ENCODE peak calls at places on chromosomes 12 and 14, in six cellular contexts. A, Y, C, F, O and R are unnamed samples.

GRCh38 chr12:113932411-113933196 is 33.5 kb downstream of the RBM19 start:
- DNase-seq in A (peak), Y (no peak), C (no peak), F (no peak), O (no peak), R (no peak)

GRCh38 chr12:74619886-74620285 is 82.3 kb downstream of the ATXN7L3B start:
- DNase-seq in A (no peak), Y (no peak), C (peak), F (no peak), O (no peak), R (no peak)

GRCh38 chr14:64762044-64763034 is 58.1 kb downstream of the PLEKHG3 start:
- DNase-seq in A (peak), Y (no peak), C (peak), F (peak), O (peak), R (peak)

GRCh38 chr12:6112004-6112403 is 12.5 kb downstream of the VWF start:
- DNase-seq in A (no peak), Y (no peak), C (no peak), F (no peak), O (no peak), R (no peak)

GRCh38 chr12:4168041-4168440 is 105.5 kb upstream of the CCND2 start:
- DNase-seq in A (no peak), Y (no peak), C (no peak), F (no peak), O (no peak), R (no peak)

GRCh38 chr12:86914716-86915115 is 658.5 kb upstream of the MGAT4C start:
- DNase-seq in A (no peak), Y (no peak), C (no peak), F (no peak), O (no peak), R (no peak)

GRCh38 chr14:80100681-80101080 is 110.6 kb downstream of the DIO2 start:
- DNase-seq in A (no peak), Y (no peak), C (no peak), F (no peak), O (no peak), R (no peak)

GRCh38 chr12:100348657-100349454 is 8.0 kb upstream of the SLC17A8 start:
- DNase-seq in A (no peak), Y (no peak), C (no peak), F (no peak), O (no peak), R (no peak)

GRCh38 chr12:94208433-94208921 is 60.1 kb downstream of the PLXNC1 start:
- DNase-seq in A (peak), Y (no peak), C (no peak), F (no peak), O (no peak), R (no peak)

GRCh38 chr14:105053421-105053820 is 11.8 kb downstream of the GPR132 start:
- DNase-seq in A (no peak), Y (no peak), C (no peak), F (no peak), O (no peak), R (no peak)

GRCh38 chr14:89024691-89025090 is 200.2 kb downstream of the TTC8 start:
- DNase-seq in A (no peak), Y (no peak), C (no peak), F (no peak), O (no peak), R (no peak)

GRCh38 chr14:33052899-33053400 is 114.3 kb downstream of the NPAS3 start:
- DNase-seq in A (no peak), Y (no peak), C (no peak), F (no peak), O (no peak), R (no peak)

GRCh38 chr12:122687091-122687490 is 16.1 kb downstream of the HCAR2 start:
- DNase-seq in A (no peak), Y (no peak), C (peak), F (no peak), O (peak), R (no peak)

GRCh38 chr12:78439666-78440065 is 424.9 kb upstream of the SYT1 start:
- DNase-seq in A (no peak), Y (no peak), C (no peak), F (no peak), O (no peak), R (no peak)

GRCh38 chr12:94074970-94075695 is 73.2 kb upstream of the PLXNC1 start:
- DNase-seq in A (peak), Y (peak), C (peak), F (no peak), O (peak), R (peak)

GRCh38 chr14:83757896-83758295 is 1772.0 kb upstream of the FLRT2 start:
- DNase-seq in A (no peak), Y (no peak), C (no peak), F (no peak), O (no peak), R (no peak)

GRCh38 chr12:84785281-84785680 is 127.3 kb downstream of the SLC6A15 start:
- DNase-seq in A (no peak), Y (no peak), C (no peak), F (no peak), O (no peak), R (no peak)

GRCh38 chr14:104927901-104928300 is 3.2 kb downstream of the PLD4 start:
- DNase-seq in A (no peak), Y (no peak), C (no peak), F (no peak), O (no peak), R (no peak)

GRCh38 chr12:131332224-131332623 is 378.5 kb downstream of the ADGRD1 start:
- DNase-seq in A (no peak), Y (no peak), C (no peak), F (no peak), O (no peak), R (no peak)

GRCh38 chr14:105139831-105140239 is 28.7 kb downstream of the JAG2 start:
- DNase-seq in A (no peak), Y (no peak), C (no peak), F (no peak), O (no peak), R (no peak)

GRCh38 chr12:57366315-57366714 is 64.5 kb downstream of the R3HDM2 start:
- DNase-seq in A (no peak), Y (no peak), C (no peak), F (no peak), O (no peak), R (no peak)

GRCh38 chr14:68691031-68691864 is 101.6 kb downstream of the ZFP36L1 start:
- DNase-seq in A (no peak), Y (peak), C (no peak), F (peak), O (no peak), R (no peak)

GRCh38 chr12:9869307-9870161 is at the start of gene CLEC2B:
- DNase-seq in A (peak), Y (no peak), C (no peak), F (no peak), O (no peak), R (no peak)

GRCh38 chr12:65742481-65742971 is 81.8 kb upstream of the HMGA2 start:
- DNase-seq in A (peak), Y (no peak), C (no peak), F (no peak), O (no peak), R (no peak)
- H3K4me3 ChIP-seq in A (peak), Y (peak), C (peak), F (peak), O (peak), R (peak)

GRCh38 chr12:30840715-30841114 is 85.8 kb upstream of the TSPAN11 start:
- DNase-seq in A (no peak), Y (no peak), C (no peak), F (no peak), O (no peak), R (no peak)
- TF ChIP-seq EP300 in A (no peak), Y (no peak), C (no peak), F (no peak), O (no peak), R (no peak)

GRCh38 chr12:26043139-26044006 is 81.5 kb downstream of the BHLHE41 start:
- DNase-seq in A (no peak), Y (no peak), C (no peak), F (no peak), O (no peak), R (no peak)
- H3K4me3 ChIP-seq in A (no peak), Y (no peak), C (no peak), F (no peak), O (no peak), R (no peak)

DNA sequence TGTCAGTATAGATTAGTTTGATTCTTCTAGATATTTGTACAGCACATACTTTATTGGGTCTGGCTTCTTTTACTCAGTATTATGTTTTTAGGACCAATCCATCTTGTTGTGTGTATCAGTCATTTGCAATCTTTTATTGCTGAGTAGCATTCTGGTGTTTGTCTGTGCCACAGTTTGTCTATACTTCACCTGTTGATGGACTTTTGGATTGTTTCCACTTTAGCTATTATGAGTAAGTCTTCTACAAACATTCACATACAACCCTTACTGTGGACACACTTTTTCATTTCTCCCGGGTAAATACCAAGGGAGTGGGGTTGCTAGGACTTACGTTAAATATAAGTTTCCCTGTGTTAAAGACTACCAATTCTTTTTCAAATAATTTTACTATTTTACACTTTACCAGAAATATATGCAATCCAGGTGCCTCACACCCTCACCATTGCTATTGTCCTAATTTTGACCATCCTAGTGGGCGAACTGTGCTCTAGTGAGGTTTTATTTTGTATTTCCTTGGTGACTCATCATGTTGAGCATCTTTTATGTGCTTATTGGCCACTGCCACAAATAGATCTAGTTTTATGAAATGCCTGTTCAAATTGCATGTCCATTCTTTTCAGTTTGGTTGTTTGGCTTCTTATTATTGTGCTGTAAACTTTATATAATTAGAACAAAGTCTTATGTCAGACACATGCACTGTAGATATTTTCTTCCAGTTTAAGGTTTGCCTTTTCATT is 304.7 kb upstream of the TMTC1 start:
- DNase-seq in A (no peak), Y (no peak), C (no peak), F (no peak), O (no peak), R (no peak)
- TF ChIP-seq EP300 in A (no peak), Y (no peak), C (no peak), F (no peak), O (no peak), R (no peak)

DNA sequence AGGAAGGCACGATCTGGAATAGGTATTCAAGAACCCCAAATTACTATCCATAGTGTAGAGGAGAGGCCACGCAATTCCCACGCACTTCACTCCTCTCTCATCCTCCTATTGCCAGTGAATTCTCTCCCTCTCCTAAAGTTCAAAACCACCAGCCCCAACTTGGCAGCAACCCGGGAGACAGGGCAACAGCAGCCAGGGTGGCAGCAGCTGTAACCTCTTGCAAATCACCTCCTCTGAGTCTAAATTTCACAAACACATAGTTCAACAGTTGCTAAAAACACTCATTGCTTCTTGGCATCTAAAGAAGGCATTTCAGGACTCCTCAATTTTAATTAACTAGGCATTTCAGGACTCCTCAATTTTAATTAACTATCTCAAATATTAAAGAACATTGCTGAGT is 37.7 kb upstream of the MANSC4 start:
- DNase-seq in A (no peak), Y (no peak), C (no peak), F (no peak), O (no peak), R (no peak)
- H3K4me3 ChIP-seq in A (no peak), Y (no peak), C (no peak), F (no peak), O (no peak), R (no peak)